ENCODE peak calls at places on chromosomes 6 and 20, in six cellular contexts. G is K562, Q is OCI-LY7, C is IMR-90, Z is neuronal stem cell, M is mesenchymal stem cell. F is an unnamed sample.

GRCh38 chr20:25574411-25574810 is 10.9 kb downstream of the NINL start:
- DNase-seq in Z (no peak), C (peak), Q (no peak), M (peak), G (peak), F (peak)

GRCh38 chr20:48648482-48649051 is 179.2 kb downstream of the PREX1 start:
- DNase-seq in G (no peak), C (no peak), M (no peak), Z (no peak), Q (no peak), F (peak)

GRCh38 chr6:109373333-109373732 is 8.9 kb downstream of the CD164 start:
- DNase-seq in Q (no peak), M (no peak), Z (no peak), G (no peak), C (no peak), F (no peak)

GRCh38 chr20:20561841-20562240 is 150.6 kb downstream of the RALGAPA2 start:
- DNase-seq in C (no peak), M (no peak), Z (no peak), G (no peak), Q (no peak), F (no peak)

GRCh38 chr20:59583428-59584277 is 20.7 kb upstream of the PHACTR3 start:
- DNase-seq in Q (no peak), C (no peak), G (no peak), M (no peak), Z (no peak), F (no peak)

GRCh38 chr20:51434556-51435256 is 107.8 kb downstream of the NFATC2 start:
- DNase-seq in C (peak), Q (no peak), G (no peak), M (peak), Z (no peak), F (peak)

GRCh38 chr6:1380625-1381396 is 8.6 kb upstream of the FOXF2 start:
- DNase-seq in G (no peak), M (no peak), Q (no peak), Z (peak), C (no peak), F (no peak)

GRCh38 chr20:37226889-37227288 is 34.7 kb downstream of the GHRH start:
- DNase-seq in Z (no peak), G (no peak), C (peak), M (no peak), Q (no peak), F (no peak)

GRCh38 chr6:163986313-163986712 is 571.8 kb downstream of the QKI start:
- DNase-seq in C (peak), Q (no peak), M (peak), G (no peak), Z (no peak), F (no peak)

GRCh38 chr6:10951675-10952282 is 64.9 kb downstream of the SYCP2L start:
- DNase-seq in C (peak), M (peak), Z (peak), G (no peak), Q (peak), F (peak)

GRCh38 chr6:52993461-52993860 is 1.6 kb downstream of the GSTA4 start:
- DNase-seq in M (peak), Z (no peak), C (no peak), Q (no peak), G (no peak), F (no peak)

GRCh38 chr20:57647933-57648785 is 27.9 kb upstream of the ZBP1 start:
- DNase-seq in Q (no peak), M (no peak), Z (no peak), G (no peak), C (no peak), F (no peak)

GRCh38 chr6:144476286-144476685 is 191.2 kb downstream of the UTRN start:
- DNase-seq in C (no peak), G (no peak), Q (no peak), M (no peak), Z (no peak), F (no peak)

GRCh38 chr20:62792182-62792939 is 3.9 kb upstream of the MRGBP start:
- DNase-seq in G (no peak), Q (no peak), M (peak), C (peak), Z (no peak), F (peak)

GRCh38 chr6:52503853-52504777 is 72.7 kb downstream of the TRAM2 start:
- DNase-seq in C (peak), M (peak), Q (no peak), G (peak), Z (no peak), F (peak)

GRCh38 chr6:85561750-85562357 is 31.8 kb downstream of the SNX14 start:
- DNase-seq in Z (no peak), M (no peak), Q (no peak), G (no peak), C (peak), F (peak)

GRCh38 chr6:169383265-169383664 is 129.6 kb upstream of the THBS2 start:
- DNase-seq in G (no peak), C (no peak), Q (no peak), Z (no peak), M (no peak), F (no peak)

GRCh38 chr6:11782524-11782923 is 3.9 kb upstream of the ADTRP start:
- DNase-seq in C (no peak), G (no peak), M (no peak), Q (no peak), Z (no peak), F (no peak)

GRCh38 chr20:61299613-61300012 is 47.6 kb downstream of the CDH4 start:
- DNase-seq in Q (no peak), Z (no peak), C (no peak), G (no peak), M (no peak), F (no peak)

GRCh38 chr6:163955131-163955530 is 540.6 kb downstream of the QKI start:
- DNase-seq in M (peak), C (peak), Z (no peak), G (no peak), Q (no peak), F (no peak)

GRCh38 chr6:56353860-56354259 is 106.5 kb upstream of the COL21A1 start:
- DNase-seq in Z (no peak), M (no peak), G (no peak), C (no peak), Q (no peak), F (no peak)

GRCh38 chr6:111872521-111873177 is 603 bp downstream of the FYN start:
- DNase-seq in Q (peak), G (peak), C (peak), M (no peak), Z (peak), F (no peak)

GRCh38 chr6:157898169-157898568 is 75.1 kb downstream of the SNX9 start:
- DNase-seq in M (no peak), G (no peak), Z (no peak), C (no peak), Q (peak), F (no peak)

GRCh38 chr6:43829470-43829869 is 59.5 kb downstream of the VEGFA start:
- DNase-seq in M (no peak), G (no peak), Z (no peak), Q (no peak), C (no peak), F (no peak)

GRCh38 chr6:43830775-43831174 is 60.8 kb downstream of the VEGFA start:
- DNase-seq in G (no peak), Q (no peak), Z (no peak), M (no peak), C (no peak), F (no peak)

GRCh38 chr6:43827898-43828297 is 57.9 kb downstream of the VEGFA start:
- DNase-seq in G (no peak), Z (no peak), Q (no peak), C (no peak), M (no peak), F (no peak)

GRCh38 chr6:43826739-43827138 is 56.7 kb downstream of the VEGFA start:
- DNase-seq in Z (no peak), Q (no peak), M (no peak), G (no peak), C (no peak), F (no peak)

DNA sequence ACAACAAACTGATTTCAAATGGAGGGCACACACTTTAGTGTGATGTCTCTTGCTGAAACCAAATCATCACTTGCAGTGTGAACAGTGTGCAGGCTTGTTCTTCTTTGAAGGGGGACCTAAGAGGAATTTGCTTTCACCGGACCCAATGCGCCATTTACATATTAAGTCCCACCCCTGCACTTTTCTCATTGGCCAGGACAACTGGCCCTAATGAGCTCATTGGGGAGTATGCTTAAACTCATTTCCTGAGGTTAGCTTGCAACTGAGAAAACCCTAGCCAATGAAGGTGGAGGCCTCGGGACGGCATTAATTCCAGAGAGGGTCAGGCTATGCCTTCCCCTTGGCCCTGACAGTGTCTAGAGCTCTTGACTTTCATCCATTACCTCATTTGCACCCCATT is 58.7 kb downstream of the VEGFA start:
- DNase-seq in Q (peak), Z (no peak), M (no peak), C (no peak), G (peak), F (no peak)
- H2AFZ ChIP-seq in Q (no peak), Z (no peak), M (no peak), C (no peak), G (peak), F (no peak)

DNA sequence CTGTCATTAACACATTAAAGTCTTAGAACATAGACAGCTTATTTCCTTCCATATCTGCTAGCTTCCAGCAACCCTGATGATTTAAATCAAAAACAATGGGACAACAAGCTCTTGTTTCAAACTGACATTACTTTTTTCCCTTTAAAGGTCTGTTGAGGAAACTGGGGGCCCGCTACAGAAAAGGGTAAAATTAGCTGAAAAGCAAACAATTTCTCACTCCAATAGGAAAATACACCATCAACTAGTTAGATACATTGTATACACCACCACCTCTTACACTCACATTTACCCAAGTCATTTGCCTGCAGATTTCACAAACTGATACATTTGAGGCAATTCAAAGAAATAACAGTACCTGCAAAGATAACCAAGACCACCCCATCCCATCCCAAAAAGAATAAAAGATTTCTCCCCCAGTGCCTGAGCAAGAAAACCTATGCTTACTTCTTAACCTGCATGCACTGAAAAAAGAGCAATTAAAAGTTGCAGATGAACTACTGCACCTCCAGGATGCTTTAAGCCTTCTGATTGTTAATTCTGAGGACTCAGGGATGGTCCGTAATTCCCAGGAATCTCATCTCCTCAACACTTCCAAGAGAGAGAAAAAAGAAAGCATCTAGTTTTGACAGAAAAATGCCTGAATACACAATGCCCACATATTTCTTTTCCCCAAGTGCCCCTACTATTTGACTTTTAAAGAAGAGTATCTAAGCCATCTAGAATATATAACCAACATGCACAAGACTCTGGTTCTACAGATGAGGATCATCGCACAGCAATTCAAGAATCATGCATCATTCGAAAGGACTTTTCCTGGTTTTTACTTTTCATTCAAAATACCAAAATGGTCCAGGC is 5.6 kb downstream of the ZMYND8 start:
- DNase-seq in G (no peak), M (no peak), Q (no peak), Z (no peak), C (no peak), F (no peak)
- H2AFZ ChIP-seq in G (no peak), M (no peak), Q (no peak), Z (no peak), C (no peak), F (peak)

GRCh38 chr6:2448826-2449571 is 203.6 kb upstream of the GMDS start:
- DNase-seq in Z (peak), M (peak), G (peak), Q (peak), C (peak), F (peak)
- H2AFZ ChIP-seq in Z (peak), M (no peak), G (no peak), Q (no peak), C (peak), F (peak)

DNA sequence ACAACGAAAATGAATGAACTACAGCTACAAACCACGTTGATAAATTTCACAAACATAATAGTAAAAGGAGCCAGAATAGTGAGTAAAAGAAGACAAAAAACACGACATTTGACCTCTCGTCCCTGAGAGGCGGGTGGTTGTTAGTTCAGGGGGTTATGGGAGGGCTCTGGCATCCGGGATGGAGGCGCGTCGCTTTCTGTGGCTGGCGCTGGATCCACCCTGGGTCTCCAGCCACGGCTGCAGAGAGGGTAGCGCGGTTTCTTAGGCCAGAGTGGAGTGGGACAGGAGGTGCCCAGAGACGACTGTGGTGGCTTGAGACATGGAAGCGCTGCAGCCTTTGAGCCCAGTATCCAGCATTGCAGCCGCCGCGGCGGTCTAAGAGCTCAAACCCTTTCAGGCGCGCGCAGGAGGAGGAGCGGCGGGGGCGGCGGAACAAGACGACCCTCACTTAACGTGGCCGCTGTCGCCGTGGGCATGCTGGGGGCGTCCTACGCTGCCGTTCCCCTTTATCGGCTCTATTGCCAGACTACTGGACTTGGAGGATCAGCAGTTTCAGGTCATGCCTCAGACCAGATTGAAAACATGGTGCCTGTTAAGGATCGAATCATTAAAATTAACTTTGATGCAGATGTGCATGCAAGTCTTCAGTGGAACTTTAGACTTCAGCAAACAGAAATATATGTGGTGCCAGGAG is 3.7 kb upstream of the ZSCAN23 start:
- DNase-seq in M (peak), Z (peak), C (peak), G (no peak), Q (no peak), F (no peak)
- H2AFZ ChIP-seq in M (peak), Z (peak), C (peak), G (peak), Q (no peak), F (no peak)

F was measured in PC-3.